ENCODE peak calls at places on chromosome 18, in four cellular contexts. V, Z, S and Q are unnamed samples.

GRCh38 chr18:74549591-74550104 is 15.3 kb downstream of the CNDP1 start:
- DNase-seq in V (no peak), Z (no peak), S (no peak), Q (no peak)

GRCh38 chr18:71045331-71046065 is 756.7 kb downstream of the SOCS6 start:
- DNase-seq in V (no peak), Z (no peak), S (no peak), Q (no peak)

GRCh38 chr18:37270046-37270665 is 295.4 kb downstream of the CELF4 start:
- DNase-seq in V (peak; percentile 85), Z (peak; percentile 21), S (peak; percentile 65), Q (no peak)

GRCh38 chr18:57209697-57210096 is 62.8 kb downstream of the BOD1L2 start:
- DNase-seq in V (no peak), Z (no peak), S (no peak), Q (no peak)

GRCh38 chr18:13712400-13713131 is 13.8 kb downstream of the FAM210A start:
- DNase-seq in V (no peak), Z (no peak), S (no peak), Q (no peak)

GRCh38 chr18:10838594-10838993 is 310.8 kb downstream of the PIEZO2 start:
- DNase-seq in V (no peak), Z (no peak), S (no peak), Q (no peak)

GRCh38 chr18:68796936-68797690 is 767 bp upstream of the CCDC102B start:
- DNase-seq in V (no peak), Z (no peak), S (no peak), Q (no peak)

GRCh38 chr18:36349552-36349951 is 52.0 kb downstream of the FHOD3 start:
- DNase-seq in V (no peak), Z (no peak), S (no peak), Q (peak; percentile 53)

GRCh38 chr18:64110692-64111480 is 38.0 kb downstream of the LINC00305 start:
- DNase-seq in V (no peak), Z (no peak), S (no peak), Q (no peak)

GRCh38 chr18:11052800-11053199 is 96.6 kb downstream of the PIEZO2 start:
- DNase-seq in V (no peak), Z (no peak), S (no peak), Q (no peak)

GRCh38 chr18:47877892-47878291 is 52.6 kb downstream of the SMAD2 start:
- DNase-seq in V (no peak), Z (no peak), S (no peak), Q (no peak)

GRCh38 chr18:3648695-3649094 is 198.7 kb downstream of the TGIF1 start:
- DNase-seq in V (no peak), Z (no peak), S (no peak), Q (no peak)

GRCh38 chr18:2425426-2426317 is 145.6 kb downstream of the METTL4 start:
- DNase-seq in V (no peak), Z (no peak), S (no peak), Q (no peak)

GRCh38 chr18:61502472-61502871 is 169.2 kb downstream of the CDH20 start:
- DNase-seq in V (peak; percentile 64), Z (peak; percentile 21), S (peak; percentile 31), Q (peak; percentile 17)

GRCh38 chr18:45014047-45014501 is 333.4 kb downstream of the SETBP1 start:
- DNase-seq in V (no peak), Z (no peak), S (no peak), Q (peak; percentile 33)

GRCh38 chr18:80180778-80181564 is 66.3 kb downstream of the PARD6G start:
- DNase-seq in V (no peak), Z (no peak), S (no peak), Q (no peak)

GRCh38 chr18:11991021-11991770 is 9.9 kb downstream of the IMPA2 start:
- DNase-seq in V (no peak), Z (no peak), S (no peak), Q (no peak)

GRCh38 chr18:74896390-74896991 is 298.8 kb downstream of the ZNF407 start:
- DNase-seq in V (peak; percentile 48), Z (peak; percentile 62), S (no peak), Q (no peak)

GRCh38 chr18:59547691-59548182 is 149.5 kb downstream of the CCBE1 start:
- DNase-seq in V (no peak), Z (no peak), S (peak; percentile 10), Q (no peak)
- TF ChIP-seq JUN in V (no peak), Z (no peak), S (no peak), Q (no peak)

DNA sequence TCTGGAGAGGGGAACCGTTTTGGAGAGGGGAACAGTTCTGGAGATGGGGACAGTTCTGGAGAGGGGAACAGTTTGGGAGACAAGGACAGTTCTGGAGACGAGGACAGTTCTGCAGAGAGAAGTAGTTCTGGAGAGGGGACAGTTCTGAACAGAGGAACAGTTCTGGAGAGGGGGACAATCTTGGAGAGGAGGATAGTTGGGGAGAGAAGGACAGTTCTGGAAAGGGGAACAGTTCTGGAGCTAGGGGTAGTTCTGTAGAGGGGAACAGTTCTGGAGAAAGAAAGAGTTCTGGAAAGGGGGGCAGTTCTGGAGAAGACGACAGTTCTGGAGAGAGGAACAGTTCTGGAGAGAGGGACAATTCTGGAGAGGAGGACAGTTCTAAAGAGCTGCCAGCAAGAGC is 745.9 kb downstream of the GALR1 start:
- DNase-seq in V (no peak), Z (no peak), S (no peak), Q (no peak)
- TF ChIP-seq CHD2 in V (no peak), Z (no peak), S (no peak), Q (no peak)

DNA sequence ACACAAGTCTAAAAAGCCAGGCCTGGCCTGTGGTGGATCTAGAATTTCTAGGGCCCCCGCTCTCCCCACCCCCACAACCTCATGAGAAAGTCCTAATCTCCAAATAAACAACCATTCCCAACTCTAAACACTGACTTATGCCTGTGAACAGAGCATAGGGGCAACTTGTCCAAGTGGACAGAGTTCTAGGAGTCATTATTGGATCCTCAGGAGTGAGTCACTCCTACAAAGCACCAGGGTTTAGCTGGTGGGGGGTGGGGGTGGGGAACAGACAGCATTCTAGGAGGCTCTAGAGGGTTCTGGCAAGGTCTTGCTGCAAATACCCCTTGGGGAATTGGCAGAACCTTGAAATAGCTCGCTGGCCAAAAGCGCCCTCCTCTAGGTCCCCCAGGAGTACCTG is 83.3 kb downstream of the ZCCHC2 start:
- DNase-seq in V (no peak), Z (no peak), S (no peak), Q (no peak)
- TF ChIP-seq JUN in V (no peak), Z (no peak), S (no peak), Q (no peak)

GRCh38 chr18:40841063-40841462 is 1114.0 kb upstream of the PIK3C3 start:
- DNase-seq in V (no peak), Z (no peak), S (no peak), Q (no peak)

DNA sequence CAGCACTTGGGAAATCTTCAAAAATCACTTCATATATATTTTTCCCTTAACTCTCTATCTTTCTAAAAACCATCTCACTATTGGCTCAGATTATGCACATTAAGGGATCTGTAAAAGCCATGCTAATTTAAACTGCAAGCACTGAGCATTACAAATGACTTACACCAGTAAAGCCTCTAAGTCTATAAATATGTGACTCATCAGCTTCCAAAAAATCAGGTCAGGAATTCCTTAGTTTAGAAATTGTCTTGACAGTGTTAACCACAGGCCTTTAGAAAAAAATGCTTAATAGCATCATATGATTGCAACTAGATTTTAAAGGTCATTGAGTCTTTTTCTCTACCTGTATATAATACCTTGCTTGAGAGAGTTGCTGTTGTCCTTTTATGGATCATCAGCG is 1113.6 kb upstream of the PIK3C3 start:
- DNase-seq in V (no peak), Z (no peak), S (no peak), Q (no peak)
- TF ChIP-seq CHD2 in V (no peak), Z (no peak), S (no peak), Q (no peak)

GRCh38 chr18:76788571-76789317 is 33.6 kb upstream of the ZNF236 start:
- DNase-seq in V (no peak), Z (no peak), S (no peak), Q (no peak)

GRCh38 chr18:76783786-76784484 is 38.4 kb upstream of the ZNF236 start:
- DNase-seq in V (no peak), Z (no peak), S (no peak), Q (no peak)
- TF ChIP-seq JUN in V (no peak), Z (no peak), S (no peak), Q (no peak)

DNA sequence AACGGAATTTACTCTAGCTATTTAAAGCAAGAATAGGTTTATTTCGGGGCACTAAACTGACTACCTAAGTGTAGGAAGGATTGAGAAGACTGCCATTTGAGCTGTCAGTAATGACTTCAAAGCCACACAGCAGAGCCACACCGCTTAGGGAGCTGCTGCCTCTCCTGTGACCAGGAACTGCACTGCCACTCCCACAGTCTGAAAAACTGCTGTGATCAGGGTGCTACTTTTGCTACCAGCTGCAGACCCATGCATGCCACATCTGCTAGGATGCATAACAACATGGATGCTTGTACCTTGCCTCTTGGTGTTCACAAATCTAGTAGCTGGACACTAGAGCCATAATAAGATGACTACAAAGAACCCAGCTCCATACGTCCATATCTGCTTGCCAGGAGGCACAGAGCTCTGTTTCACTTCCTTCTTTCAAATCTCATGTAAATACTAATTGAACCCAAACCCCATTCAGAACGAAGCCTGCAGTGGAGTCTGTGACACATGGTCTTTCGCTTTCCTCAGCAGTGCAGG is 2.2 kb downstream of the DSG2 start:
- DNase-seq in V (no peak), Z (no peak), S (no peak), Q (no peak)
- TF ChIP-seq CHD2 in V (no peak), Z (no peak), S (no peak), Q (no peak)

DNA sequence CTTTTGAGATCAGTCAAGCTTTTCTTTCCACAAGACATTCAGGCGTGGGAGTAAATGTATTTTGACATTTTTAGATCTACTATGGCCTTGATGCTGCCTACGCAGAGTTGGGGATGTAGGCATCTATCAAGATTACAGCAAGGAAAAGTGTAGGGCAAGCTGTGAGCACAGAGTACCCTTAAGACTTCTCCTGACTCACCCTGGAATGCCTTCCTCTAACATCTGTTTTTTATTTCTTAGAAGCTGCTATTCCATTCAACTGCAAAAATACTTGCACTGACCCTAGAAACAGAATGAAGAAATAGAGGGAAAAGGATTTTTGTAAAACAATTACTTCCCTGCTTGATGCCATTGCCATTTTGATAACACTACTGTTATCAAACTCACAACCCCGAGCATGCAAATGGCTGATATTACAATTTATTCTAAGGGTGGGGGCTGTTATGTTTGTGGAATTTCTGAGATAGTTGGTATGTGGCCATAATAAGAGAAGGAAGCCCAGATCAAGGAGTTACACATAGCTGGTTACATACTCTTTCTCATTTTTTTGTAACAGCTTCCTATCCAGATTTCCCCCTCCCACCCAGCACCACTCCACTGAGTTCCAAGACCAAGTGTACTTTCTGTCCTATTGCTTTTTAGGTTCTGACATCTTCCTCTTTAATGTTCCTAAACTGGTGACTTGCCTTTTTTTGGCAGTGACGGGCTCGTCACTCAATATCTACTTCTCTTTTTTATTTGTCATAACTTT is 5.9 kb upstream of the ROCK1 start:
- DNase-seq in V (no peak), Z (no peak), S (no peak), Q (no peak)
- TF ChIP-seq JUN in V (no peak), Z (no peak), S (no peak), Q (no peak)

GRCh38 chr18:42712065-42712464 is 403.4 kb downstream of the RIT2 start:
- DNase-seq in V (no peak), Z (no peak), S (no peak), Q (no peak)
- TF ChIP-seq CHD2 in V (no peak), Z (no peak), S (no peak), Q (no peak)